ENCODE peak calls at places on chromosomes 16 and 17, in nine cellular contexts. One of them, this sample, is unnamed.

GRCh38 chr17:18026408-18026776 is 12.6 kb downstream of the ATPAF2 start:
- DNase-seq in NCI-H446 treated with DMSO at 0.1 percent for 48 hours: peak
- DNase-seq in stimulated activated CD8-positive, alpha-beta memory T cell treated with anti-CD3 and anti-CD28 coated beads, Interleukin-2, amount 100 ng/mL, for 1 hour: no peak
- DNase-seq in PC-9: no peak
- DNase-seq in IMR-90: peak
- DNase-seq in stimulated activated CD4-positive, alpha-beta T cell treated with anti-CD3 and anti-CD28 coated beads, TNF-alpha, amount 100 ng/mL, for 48 hours: no peak
- DNase-seq in kidney glomerular epithelial cell: no peak
- DNase-seq in SK-N-SH: peak
- DNase-seq in KG1: no peak
- DNase-seq in this sample: peak

GRCh38 chr16:2071454-2072263 is 23.9 kb downstream of the TSC2 start:
- DNase-seq in KG1: no peak
- DNase-seq in NCI-H446 treated with DMSO at 0.1 percent for 48 hours: no peak
- DNase-seq in stimulated activated CD8-positive, alpha-beta memory T cell treated with anti-CD3 and anti-CD28 coated beads, Interleukin-2, amount 100 ng/mL, for 1 hour: no peak
- DNase-seq in SK-N-SH: no peak
- DNase-seq in IMR-90: no peak
- DNase-seq in kidney glomerular epithelial cell: no peak
- DNase-seq in PC-9: no peak
- DNase-seq in stimulated activated CD4-positive, alpha-beta T cell treated with anti-CD3 and anti-CD28 coated beads, TNF-alpha, amount 100 ng/mL, for 48 hours: no peak
- DNase-seq in this sample: no peak

GRCh38 chr16:68387301-68387700 is 61.0 kb downstream of the SMPD3 start:
- DNase-seq in stimulated activated CD4-positive, alpha-beta T cell treated with anti-CD3 and anti-CD28 coated beads, TNF-alpha, amount 100 ng/mL, for 48 hours: no peak
- DNase-seq in IMR-90: no peak
- DNase-seq in stimulated activated CD8-positive, alpha-beta memory T cell treated with anti-CD3 and anti-CD28 coated beads, Interleukin-2, amount 100 ng/mL, for 1 hour: no peak
- DNase-seq in KG1: no peak
- DNase-seq in NCI-H446 treated with DMSO at 0.1 percent for 48 hours: no peak
- DNase-seq in kidney glomerular epithelial cell: no peak
- DNase-seq in PC-9: no peak
- DNase-seq in SK-N-SH: no peak
- DNase-seq in this sample: no peak

GRCh38 chr17:48176456-48176855 is 68.9 kb downstream of the SNX11 start:
- DNase-seq in stimulated activated CD8-positive, alpha-beta memory T cell treated with anti-CD3 and anti-CD28 coated beads, Interleukin-2, amount 100 ng/mL, for 1 hour: no peak
- DNase-seq in IMR-90: no peak
- DNase-seq in KG1: no peak
- DNase-seq in NCI-H446 treated with DMSO at 0.1 percent for 48 hours: no peak
- DNase-seq in SK-N-SH: no peak
- DNase-seq in kidney glomerular epithelial cell: no peak
- DNase-seq in stimulated activated CD4-positive, alpha-beta T cell treated with anti-CD3 and anti-CD28 coated beads, TNF-alpha, amount 100 ng/mL, for 48 hours: no peak
- DNase-seq in PC-9: no peak
- DNase-seq in this sample: no peak

GRCh38 chr17:58121925-58122324 is 26.3 kb upstream of the OR4D1 start:
- DNase-seq in SK-N-SH: peak
- DNase-seq in IMR-90: peak
- DNase-seq in stimulated activated CD8-positive, alpha-beta memory T cell treated with anti-CD3 and anti-CD28 coated beads, Interleukin-2, amount 100 ng/mL, for 1 hour: peak
- DNase-seq in KG1: no peak
- DNase-seq in stimulated activated CD4-positive, alpha-beta T cell treated with anti-CD3 and anti-CD28 coated beads, TNF-alpha, amount 100 ng/mL, for 48 hours: no peak
- DNase-seq in NCI-H446 treated with DMSO at 0.1 percent for 48 hours: no peak
- DNase-seq in kidney glomerular epithelial cell: no peak
- DNase-seq in PC-9: peak
- DNase-seq in this sample: peak

GRCh38 chr17:10262451-10262850 is 64.0 kb upstream of the GAS7 start:
- DNase-seq in IMR-90: no peak
- DNase-seq in stimulated activated CD8-positive, alpha-beta memory T cell treated with anti-CD3 and anti-CD28 coated beads, Interleukin-2, amount 100 ng/mL, for 1 hour: no peak
- DNase-seq in PC-9: no peak
- DNase-seq in SK-N-SH: no peak
- DNase-seq in kidney glomerular epithelial cell: no peak
- DNase-seq in stimulated activated CD4-positive, alpha-beta T cell treated with anti-CD3 and anti-CD28 coated beads, TNF-alpha, amount 100 ng/mL, for 48 hours: no peak
- DNase-seq in KG1: no peak
- DNase-seq in NCI-H446 treated with DMSO at 0.1 percent for 48 hours: no peak
- DNase-seq in this sample: no peak

GRCh38 chr17:74767111-74767516 is 9.0 kb downstream of the NAT9 start:
- DNase-seq in IMR-90: no peak
- DNase-seq in KG1: no peak
- DNase-seq in kidney glomerular epithelial cell: no peak
- DNase-seq in PC-9: no peak
- DNase-seq in stimulated activated CD8-positive, alpha-beta memory T cell treated with anti-CD3 and anti-CD28 coated beads, Interleukin-2, amount 100 ng/mL, for 1 hour: no peak
- DNase-seq in NCI-H446 treated with DMSO at 0.1 percent for 48 hours: no peak
- DNase-seq in SK-N-SH: no peak
- DNase-seq in stimulated activated CD4-positive, alpha-beta T cell treated with anti-CD3 and anti-CD28 coated beads, TNF-alpha, amount 100 ng/mL, for 48 hours: no peak
- DNase-seq in this sample: no peak

GRCh38 chr17:15261818-15262290 is 3.3 kb downstream of the PMP22 start:
- DNase-seq in stimulated activated CD8-positive, alpha-beta memory T cell treated with anti-CD3 and anti-CD28 coated beads, Interleukin-2, amount 100 ng/mL, for 1 hour: no peak
- DNase-seq in IMR-90: no peak
- DNase-seq in SK-N-SH: no peak
- DNase-seq in NCI-H446 treated with DMSO at 0.1 percent for 48 hours: no peak
- DNase-seq in stimulated activated CD4-positive, alpha-beta T cell treated with anti-CD3 and anti-CD28 coated beads, TNF-alpha, amount 100 ng/mL, for 48 hours: no peak
- DNase-seq in KG1: no peak
- DNase-seq in kidney glomerular epithelial cell: peak
- DNase-seq in PC-9: no peak
- DNase-seq in this sample: peak

GRCh38 chr17:15884731-15885130 is 60.2 kb upstream of the ADORA2B start:
- DNase-seq in SK-N-SH: no peak
- DNase-seq in kidney glomerular epithelial cell: no peak
- DNase-seq in NCI-H446 treated with DMSO at 0.1 percent for 48 hours: no peak
- DNase-seq in KG1: no peak
- DNase-seq in stimulated activated CD8-positive, alpha-beta memory T cell treated with anti-CD3 and anti-CD28 coated beads, Interleukin-2, amount 100 ng/mL, for 1 hour: no peak
- DNase-seq in stimulated activated CD4-positive, alpha-beta T cell treated with anti-CD3 and anti-CD28 coated beads, TNF-alpha, amount 100 ng/mL, for 48 hours: no peak
- DNase-seq in IMR-90: peak
- DNase-seq in PC-9: no peak
- DNase-seq in this sample: peak

GRCh38 chr16:31464348-31464769 is 5.1 kb downstream of the ARMC5 start:
- DNase-seq in stimulated activated CD8-positive, alpha-beta memory T cell treated with anti-CD3 and anti-CD28 coated beads, Interleukin-2, amount 100 ng/mL, for 1 hour: no peak
- DNase-seq in stimulated activated CD4-positive, alpha-beta T cell treated with anti-CD3 and anti-CD28 coated beads, TNF-alpha, amount 100 ng/mL, for 48 hours: no peak
- DNase-seq in kidney glomerular epithelial cell: no peak
- DNase-seq in IMR-90: no peak
- DNase-seq in SK-N-SH: peak
- DNase-seq in KG1: no peak
- DNase-seq in PC-9: no peak
- DNase-seq in NCI-H446 treated with DMSO at 0.1 percent for 48 hours: no peak
- DNase-seq in this sample: no peak

GRCh38 chr17:65172511-65173136 is 35.5 kb downstream of the RGS9 start:
- DNase-seq in IMR-90: no peak
- DNase-seq in NCI-H446 treated with DMSO at 0.1 percent for 48 hours: no peak
- DNase-seq in KG1: no peak
- DNase-seq in stimulated activated CD8-positive, alpha-beta memory T cell treated with anti-CD3 and anti-CD28 coated beads, Interleukin-2, amount 100 ng/mL, for 1 hour: no peak
- DNase-seq in PC-9: no peak
- DNase-seq in stimulated activated CD4-positive, alpha-beta T cell treated with anti-CD3 and anti-CD28 coated beads, TNF-alpha, amount 100 ng/mL, for 48 hours: no peak
- DNase-seq in SK-N-SH: no peak
- DNase-seq in kidney glomerular epithelial cell: no peak
- DNase-seq in this sample: no peak

GRCh38 chr17:48499743-48500434 is 30.9 kb downstream of the HOXB1 start:
- DNase-seq in IMR-90: peak
- DNase-seq in KG1: no peak
- DNase-seq in kidney glomerular epithelial cell: no peak
- DNase-seq in stimulated activated CD8-positive, alpha-beta memory T cell treated with anti-CD3 and anti-CD28 coated beads, Interleukin-2, amount 100 ng/mL, for 1 hour: no peak
- DNase-seq in NCI-H446 treated with DMSO at 0.1 percent for 48 hours: no peak
- DNase-seq in SK-N-SH: no peak
- DNase-seq in stimulated activated CD4-positive, alpha-beta T cell treated with anti-CD3 and anti-CD28 coated beads, TNF-alpha, amount 100 ng/mL, for 48 hours: no peak
- DNase-seq in PC-9: no peak
- DNase-seq in this sample: no peak

GRCh38 chr16:85319984-85320440 is 207.7 kb upstream of the CIBAR2 start:
- DNase-seq in KG1: no peak
- DNase-seq in IMR-90: no peak
- DNase-seq in NCI-H446 treated with DMSO at 0.1 percent for 48 hours: no peak
- DNase-seq in PC-9: no peak
- DNase-seq in kidney glomerular epithelial cell: no peak
- DNase-seq in stimulated activated CD4-positive, alpha-beta T cell treated with anti-CD3 and anti-CD28 coated beads, TNF-alpha, amount 100 ng/mL, for 48 hours: no peak
- DNase-seq in SK-N-SH: no peak
- DNase-seq in stimulated activated CD8-positive, alpha-beta memory T cell treated with anti-CD3 and anti-CD28 coated beads, Interleukin-2, amount 100 ng/mL, for 1 hour: no peak
- DNase-seq in this sample: no peak

GRCh38 chr17:1275962-1276736 is 3.3 kb upstream of the TRARG1 start:
- DNase-seq in NCI-H446 treated with DMSO at 0.1 percent for 48 hours: no peak
- DNase-seq in stimulated activated CD4-positive, alpha-beta T cell treated with anti-CD3 and anti-CD28 coated beads, TNF-alpha, amount 100 ng/mL, for 48 hours: peak
- DNase-seq in IMR-90: peak
- DNase-seq in SK-N-SH: peak
- DNase-seq in stimulated activated CD8-positive, alpha-beta memory T cell treated with anti-CD3 and anti-CD28 coated beads, Interleukin-2, amount 100 ng/mL, for 1 hour: peak
- DNase-seq in kidney glomerular epithelial cell: peak
- DNase-seq in PC-9: no peak
- DNase-seq in KG1: no peak
- DNase-seq in this sample: peak

GRCh38 chr16:67228034-67228785 is 1.3 kb downstream of the TMEM208 start:
- DNase-seq in NCI-H446 treated with DMSO at 0.1 percent for 48 hours: no peak
- DNase-seq in SK-N-SH: no peak
- DNase-seq in IMR-90: no peak
- DNase-seq in stimulated activated CD4-positive, alpha-beta T cell treated with anti-CD3 and anti-CD28 coated beads, TNF-alpha, amount 100 ng/mL, for 48 hours: no peak
- DNase-seq in PC-9: no peak
- DNase-seq in kidney glomerular epithelial cell: no peak
- DNase-seq in KG1: no peak
- DNase-seq in stimulated activated CD8-positive, alpha-beta memory T cell treated with anti-CD3 and anti-CD28 coated beads, Interleukin-2, amount 100 ng/mL, for 1 hour: no peak
- DNase-seq in this sample: no peak

This sample was measured in EL.